ENCODE peak calls at places on chromosome 16, in five cellular contexts. N is stimulated activated CD8-positive, alpha-beta memory T cell treated with anti-CD3 and anti-CD28 coated beads, Interleukin-15, amount 100 ng/mL, for 24 hours; P is T-cell; E is activated CD4-positive, alpha-beta T cell treated with anti-CD3 and anti-CD28 coated beads, Interleukin-2, amount 50 U/mL, for 48 hours; S is HAP-1. V is an unnamed sample.

GRCh38 chr16:57357330-57358151 is 1.0 kb upstream of the CCL22 start:
- DNase-seq in N (no peak), P (no peak), E (no peak), S (no peak), V (no peak)

GRCh38 chr16:84742561-84743200 is 42.9 kb downstream of the USP10 start:
- DNase-seq in N (no peak), P (no peak), E (no peak), S (no peak), V (no peak)

GRCh38 chr16:982152-983043 is 828 bp downstream of the SOX8 start:
- DNase-seq in N (no peak), P (no peak), E (no peak), S (no peak), V (no peak)

GRCh38 chr16:27628216-27628945 is 78.4 kb downstream of the KATNIP start:
- DNase-seq in N (no peak), P (no peak), E (no peak), S (no peak), V (no peak)

GRCh38 chr16:1494129-1494640 is 1.0 kb downstream of the TELO2 start:
- DNase-seq in N (no peak), P (no peak), E (no peak), S (peak), V (no peak)

GRCh38 chr16:58038219-58038641 is 12.7 kb downstream of the MMP15 start:
- DNase-seq in N (no peak), P (no peak), E (no peak), S (no peak), V (no peak)

GRCh38 chr16:8853150-8853549 is 15.7 kb downstream of the CARHSP1 start:
- DNase-seq in N (no peak), P (no peak), E (no peak), S (no peak), V (no peak)

GRCh38 chr16:4570688-4571321 is 14.7 kb downstream of the C16orf96 start:
- DNase-seq in N (no peak), P (no peak), E (no peak), S (no peak), V (no peak)

GRCh38 chr16:19909750-19910322 is 25.2 kb upstream of the GPRC5B start:
- DNase-seq in N (no peak), P (no peak), E (no peak), S (no peak), V (no peak)

GRCh38 chr16:67764153-67764552 is 42.2 kb downstream of the RANBP10 start:
- DNase-seq in N (no peak), P (no peak), E (no peak), S (no peak), V (no peak)

GRCh38 chr16:3520398-3520797 is 19.6 kb downstream of the CLUAP1 start:
- DNase-seq in N (no peak), P (no peak), E (no peak), S (no peak), V (no peak)

GRCh38 chr16:81035975-81036750 is 521 bp downstream of the ATMIN start:
- DNase-seq in N (peak), P (peak), E (peak), S (no peak), V (peak)

GRCh38 chr16:11303405-11304138 is 22.4 kb upstream of the PRM1 start:
- DNase-seq in N (no peak), P (no peak), E (no peak), S (no peak), V (no peak)

GRCh38 chr16:66262253-66263167 is 104.0 kb upstream of the CDH5 start:
- DNase-seq in N (no peak), P (no peak), E (no peak), S (no peak), V (no peak)

GRCh38 chr16:72823961-72824490 is 223.9 kb downstream of the ZFHX3 start:
- DNase-seq in N (no peak), P (no peak), E (no peak), S (no peak), V (no peak)

GRCh38 chr16:84228321-84228838 is 11.4 kb downstream of the KCNG4 start:
- DNase-seq in N (no peak), P (no peak), E (no peak), S (no peak), V (peak)

GRCh38 chr16:28882476-28883180 is 4.3 kb downstream of the ATP2A1 start:
- DNase-seq in N (no peak), P (no peak), E (no peak), S (no peak), V (no peak)

GRCh38 chr16:53829186-53829747 is 125.3 kb downstream of the FTO start:
- DNase-seq in N (no peak), P (no peak), E (no peak), S (no peak), V (no peak)

GRCh38 chr16:56855936-56856335 is 9.1 kb upstream of the SLC12A3 start:
- DNase-seq in N (no peak), P (no peak), E (no peak), S (no peak), V (no peak)

GRCh38 chr16:29857133-29857760 is 5.8 kb downstream of the CDIPT start:
- DNase-seq in N (no peak), P (no peak), E (no peak), S (no peak), V (no peak)

GRCh38 chr16:23966577-23966976 is 130.8 kb downstream of the PRKCB start:
- DNase-seq in N (no peak), P (no peak), E (no peak), S (no peak), V (no peak)

GRCh38 chr16:10754941-10755340 is 11.3 kb downstream of the NUBP1 start:
- DNase-seq in N (no peak), P (no peak), E (no peak), S (no peak), V (no peak)

GRCh38 chr16:57045694-57046381 is 46.5 kb upstream of the CPNE2 start:
- DNase-seq in N (no peak), P (no peak), E (no peak), S (no peak), V (peak)

GRCh38 chr16:85262558-85263196 is 150.4 kb upstream of the CIBAR2 start:
- DNase-seq in N (no peak), P (no peak), E (no peak), S (no peak), V (no peak)

GRCh38 chr16:68283840-68284595 is 19.7 kb downstream of the SLC7A6 start:
- DNase-seq in N (no peak), P (no peak), E (no peak), S (no peak), V (no peak)

GRCh38 chr16:85386467-85387170 is 226.5 kb upstream of the GSE1 start:
- DNase-seq in N (no peak), P (no peak), E (no peak), S (no peak), V (no peak)

GRCh38 chr16:64408699-64409098 is 713.2 kb downstream of the CDH11 start:
- DNase-seq in N (no peak), P (no peak), E (no peak), S (no peak), V (no peak)

GRCh38 chr16:12618515-12618914 is 185.2 kb downstream of the CPPED1 start:
- DNase-seq in N (no peak), P (no peak), E (no peak), S (no peak), V (no peak)

GRCh38 chr16:27718767-27719445 is 169.0 kb downstream of the KATNIP start:
- DNase-seq in N (no peak), P (no peak), E (no peak), S (no peak), V (peak)

GRCh38 chr16:84585472-84585871 is 32.4 kb downstream of the COTL1 start:
- DNase-seq in N (no peak), P (no peak), E (no peak), S (no peak), V (no peak)

GRCh38 chr16:9053006-9053601 is 38.3 kb upstream of the HAPSTR1 start:
- DNase-seq in N (no peak), P (no peak), E (peak), S (peak), V (peak)

GRCh38 chr16:68367034-68367433 is 56.2 kb downstream of the PRMT7 start:
- DNase-seq in N (no peak), P (peak), E (peak), S (peak), V (peak)

GRCh38 chr16:29811896-29812665 is at the start of gene PRRT2:
- DNase-seq in N (no peak), P (no peak), E (peak), S (peak), V (peak)

GRCh38 chr16:22333457-22333994 is 36.3 kb downstream of the POLR3E start:
- DNase-seq in N (no peak), P (no peak), E (no peak), S (no peak), V (no peak)

GRCh38 chr16:48963306-48963705 is 318.3 kb downstream of the CBLN1 start:
- DNase-seq in N (no peak), P (no peak), E (no peak), S (no peak), V (no peak)

GRCh38 chr16:84928679-84929420 is 82.5 kb downstream of the ZDHHC7 start:
- DNase-seq in N (no peak), P (no peak), E (no peak), S (no peak), V (no peak)

GRCh38 chr16:27154573-27155521 is 48.5 kb upstream of the KDM8 start:
- DNase-seq in N (peak), P (peak), E (peak), S (no peak), V (peak)

GRCh38 chr16:89453662-89454321 is 36.6 kb downstream of the ANKRD11 start:
- DNase-seq in N (no peak), P (no peak), E (no peak), S (peak), V (no peak)

GRCh38 chr16:50301626-50302471 is 35.5 kb downstream of the ADCY7 start:
- DNase-seq in N (no peak), P (no peak), E (no peak), S (no peak), V (no peak)

V was measured in neuronal stem cell.